ENCODE peak calls at places on chromosomes 6 and 20, in eight cellular contexts. F is right cardiac atrium, N is AG09309, X is hepatocyte, I is heart left ventricle, U is GM12878, L is tibial nerve, Z is HCT116. R is an unnamed sample.

GRCh38 chr6:13920584-13920983 is 4.2 kb upstream of the RNF182 start:
- DNase-seq in Z (no peak), F (no peak), I (no peak), L (no peak), X (no peak), N (no peak), U (no peak), R (no peak)

GRCh38 chr6:156825475-156825874 is 48.3 kb downstream of the ARID1B start:
- DNase-seq in I (no peak), Z (no peak), X (no peak), N (no peak), U (no peak), F (no peak), L (no peak), R (no peak)

GRCh38 chr6:134063121-134063965 is 10.9 kb upstream of the SLC2A12 start:
- DNase-seq in F (no peak), N (no peak), Z (no peak), I (no peak), X (no peak), L (no peak), U (no peak), R (no peak)

GRCh38 chr6:40733290-40733689 is 146.1 kb upstream of the LRFN2 start:
- DNase-seq in L (no peak), X (no peak), I (no peak), F (no peak), U (no peak), Z (no peak), N (no peak), R (peak)

GRCh38 chr6:13934721-13935120 is 10.0 kb downstream of the RNF182 start:
- DNase-seq in I (no peak), N (no peak), L (no peak), X (no peak), Z (no peak), F (no peak), U (no peak), R (no peak)

GRCh38 chr20:47496118-47496517 is 5.6 kb upstream of the NCOA3 start:
- DNase-seq in F (no peak), L (no peak), Z (no peak), X (no peak), N (no peak), U (no peak), I (no peak), R (no peak)

GRCh38 chr20:32281711-32282110 is 4.3 kb downstream of the KIF3B start:
- DNase-seq in I (no peak), L (no peak), Z (no peak), U (no peak), F (no peak), X (no peak), N (no peak), R (no peak)

GRCh38 chr6:153012856-153013255 is 10.3 kb upstream of the MTRF1L start:
- DNase-seq in X (no peak), Z (no peak), U (no peak), F (no peak), L (no peak), N (no peak), I (no peak), R (no peak)

GRCh38 chr6:29355603-29356002 is 13.1 kb downstream of the OR5V1 start:
- DNase-seq in N (no peak), U (no peak), L (no peak), I (no peak), F (no peak), X (no peak), Z (no peak), R (no peak)

GRCh38 chr6:102679844-102680243 is 1286.3 kb downstream of the GRIK2 start:
- DNase-seq in U (no peak), N (no peak), F (no peak), X (no peak), I (no peak), L (no peak), Z (no peak), R (no peak)

GRCh38 chr6:1346556-1347186 is 34.8 kb downstream of the FOXQ1 start:
- DNase-seq in Z (no peak), N (no peak), I (no peak), L (no peak), U (no peak), X (no peak), F (no peak), R (no peak)

GRCh38 chr6:2061880-2062279 is 183.5 kb downstream of the GMDS start:
- DNase-seq in N (no peak), Z (no peak), F (no peak), U (no peak), I (no peak), L (no peak), X (no peak), R (no peak)

GRCh38 chr6:113171882-113172281 is 685.3 kb upstream of the MARCKS start:
- DNase-seq in F (no peak), X (no peak), I (no peak), L (no peak), N (no peak), Z (no peak), U (no peak), R (no peak)

GRCh38 chr6:132648356-132648755 is 10.6 kb downstream of the TAAR1 start:
- DNase-seq in I (no peak), L (no peak), X (no peak), N (peak), Z (no peak), F (no peak), U (no peak), R (no peak)

GRCh38 chr6:137734005-137734874 is 132.8 kb upstream of the TNFAIP3 start:
- DNase-seq in I (no peak), L (no peak), Z (no peak), F (no peak), N (no peak), X (no peak), U (no peak), R (no peak)

GRCh38 chr20:20683922-20684321 is 28.5 kb downstream of the RALGAPA2 start:
- DNase-seq in L (no peak), Z (no peak), X (no peak), F (no peak), N (no peak), U (no peak), I (no peak), R (no peak)

GRCh38 chr6:111874030-111874425 is 776 bp upstream of the FYN start:
- DNase-seq in Z (no peak), I (no peak), U (no peak), N (no peak), F (peak), X (no peak), L (no peak), R (no peak)

GRCh38 chr6:119339941-119340456 is 9.6 kb downstream of the MAN1A1 start:
- DNase-seq in L (no peak), X (no peak), N (no peak), I (no peak), Z (no peak), F (no peak), U (no peak), R (no peak)

GRCh38 chr20:10557685-10558084 is 116.1 kb downstream of the JAG1 start:
- DNase-seq in U (no peak), N (no peak), I (no peak), F (no peak), Z (no peak), X (no peak), L (no peak), R (no peak)

GRCh38 chr20:19652591-19653026 is 105.4 kb upstream of the RIN2 start:
- DNase-seq in N (no peak), I (no peak), L (no peak), F (no peak), Z (no peak), X (no peak), U (peak), R (no peak)

GRCh38 chr20:2626853-2627541 is 25.4 kb upstream of the NOP56 start:
- DNase-seq in X (no peak), L (no peak), F (no peak), N (peak), Z (peak), I (no peak), U (no peak), R (no peak)

GRCh38 chr6:139679516-139680179 is 305.2 kb upstream of the CITED2 start:
- DNase-seq in U (no peak), I (no peak), Z (no peak), N (no peak), L (no peak), X (no peak), F (no peak), R (no peak)

GRCh38 chr6:84346372-84346771 is 118.9 kb upstream of the CEP162 start:
- DNase-seq in I (no peak), N (no peak), F (no peak), U (no peak), Z (no peak), X (no peak), L (no peak), R (no peak)

GRCh38 chr6:123575218-123575617 is 61.5 kb downstream of the TRDN start:
- DNase-seq in U (no peak), X (no peak), F (no peak), Z (no peak), L (no peak), N (no peak), I (no peak), R (no peak)

GRCh38 chr20:19056909-19057308 is 155.5 kb upstream of the SLC24A3 start:
- DNase-seq in I (no peak), F (no peak), Z (no peak), X (no peak), N (no peak), U (no peak), L (no peak), R (no peak)

GRCh38 chr6:143757346-143757832 is 79.6 kb downstream of the PHACTR2 start:
- DNase-seq in F (no peak), I (no peak), X (no peak), L (no peak), U (no peak), Z (no peak), N (no peak), R (no peak)

GRCh38 chr6:82875573-82876185 is 190.0 kb downstream of the UBE3D start:
- DNase-seq in N (peak), X (no peak), Z (peak), I (no peak), F (no peak), U (no peak), L (no peak), R (no peak)

GRCh38 chr6:65126667-65127066 is 580.4 kb downstream of the EYS start:
- DNase-seq in X (no peak), N (no peak), U (no peak), I (no peak), Z (no peak), L (no peak), F (no peak), R (no peak)

GRCh38 chr20:38081575-38081974 is 48.0 kb downstream of the RPRD1B start:
- DNase-seq in N (no peak), F (no peak), U (no peak), Z (no peak), I (no peak), L (no peak), X (no peak), R (no peak)

GRCh38 chr20:9919271-9920014 is 80.6 kb upstream of the PAK5 start:
- DNase-seq in Z (no peak), L (no peak), X (no peak), N (no peak), I (no peak), F (no peak), U (peak), R (no peak)

GRCh38 chr6:111709615-111710398 is 104.1 kb upstream of the TRAF3IP2 start:
- DNase-seq in L (peak), U (peak), Z (peak), X (peak), I (peak), N (peak), F (peak), R (peak)

GRCh38 chr20:58690351-58690750 is 2.2 kb upstream of the NPEPL1 start:
- DNase-seq in L (no peak), X (no peak), I (no peak), N (no peak), Z (no peak), F (no peak), U (no peak), R (peak)

GRCh38 chr6:43965628-43966373 is 161.5 kb downstream of the MRPL14 start:
- DNase-seq in F (no peak), X (no peak), I (no peak), L (no peak), N (no peak), Z (no peak), U (no peak), R (no peak)

GRCh38 chr20:32623667-32624157 is 38.6 kb upstream of the NOL4L start:
- DNase-seq in F (no peak), N (no peak), U (no peak), X (no peak), Z (no peak), L (no peak), I (no peak), R (no peak)

DNA sequence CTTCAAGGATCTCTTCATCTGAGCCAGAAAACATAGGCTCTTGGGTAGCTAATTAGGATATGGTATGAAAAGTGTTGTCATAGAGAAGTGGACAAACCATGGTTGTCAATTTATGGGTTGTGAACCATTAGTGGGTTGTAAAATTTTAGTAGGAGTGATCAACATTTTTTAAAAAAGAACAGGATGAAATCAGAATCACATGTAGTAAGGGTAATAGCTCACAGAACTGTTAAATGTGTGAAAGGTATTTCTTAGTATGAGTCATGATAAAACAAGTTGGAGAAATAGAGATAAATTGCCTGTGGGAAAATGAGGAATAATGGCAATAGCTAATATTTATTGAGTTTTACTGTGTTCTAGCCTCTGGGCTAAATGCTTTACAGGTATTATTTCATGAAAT is 113.4 kb downstream of the MAP3K4 start:
- DNase-seq in F (no peak), N (peak), L (no peak), Z (no peak), U (no peak), X (no peak), I (no peak), R (no peak)
- H3K4me3 ChIP-seq in F (no peak), N (no peak), L (no peak), Z (no peak), U (no peak), X (no peak), I (no peak), R (no peak)

GRCh38 chr6:6686748-6687601 is 98.5 kb downstream of the LY86 start:
- DNase-seq in Z (peak), L (peak), U (no peak), F (peak), I (peak), X (peak), N (no peak), R (peak)
- H3K4me3 ChIP-seq in Z (peak), L (no peak), U (no peak), F (peak), I (peak), X (no peak), N (no peak), R (peak)

GRCh38 chr6:35084511-35085203 is 56.5 kb downstream of the TCP11 start:
- DNase-seq in L (no peak), I (no peak), X (no peak), N (no peak), U (no peak), Z (no peak), F (no peak), R (no peak)

GRCh38 chr6:35082733-35083403 is 58.3 kb downstream of the TCP11 start:
- DNase-seq in N (no peak), L (no peak), Z (no peak), I (peak), F (no peak), X (no peak), U (no peak), R (no peak)

GRCh38 chr6:35085359-35086281 is 55.5 kb downstream of the TCP11 start:
- DNase-seq in X (no peak), I (no peak), Z (no peak), L (no peak), N (no peak), U (no peak), F (no peak), R (no peak)

GRCh38 chr6:35083507-35083906 is 57.6 kb downstream of the TCP11 start:
- DNase-seq in N (no peak), I (no peak), Z (no peak), F (no peak), L (no peak), U (no peak), X (no peak), R (no peak)

DNA sequence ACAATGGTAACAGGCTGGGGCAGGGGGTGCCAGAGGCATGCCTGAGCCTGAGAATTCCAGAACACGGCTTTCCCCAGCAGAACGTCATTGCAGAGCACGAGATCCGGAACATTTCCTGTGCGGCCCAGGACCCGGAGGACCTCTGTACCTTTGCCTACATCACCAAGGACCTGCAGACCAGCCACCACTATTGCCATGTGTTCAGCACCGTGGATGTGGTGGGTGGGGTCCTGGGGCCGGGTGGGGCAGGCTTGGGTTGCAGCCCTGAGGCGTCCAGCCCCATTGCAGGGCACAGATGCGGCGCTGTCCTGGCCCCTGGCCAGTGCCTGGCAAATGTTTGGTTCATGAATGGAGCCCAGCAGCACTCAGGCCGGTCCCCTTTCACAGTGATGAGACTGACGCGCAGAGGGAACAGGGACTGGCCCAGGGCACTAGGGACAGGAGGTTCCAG is 57.1 kb downstream of the TCP11 start:
- DNase-seq in X (no peak), I (no peak), Z (no peak), U (no peak), F (no peak), N (no peak), L (no peak), R (no peak)
- H3K4me3 ChIP-seq in X (no peak), I (no peak), Z (no peak), U (no peak), F (no peak), N (no peak), L (no peak), R (no peak)

GRCh38 chr20:55678126-55678525 is 327.2 kb downstream of the CBLN4 start:
- DNase-seq in X (peak), I (no peak), Z (no peak), N (no peak), U (no peak), F (no peak), L (no peak), R (no peak)
- H3K4me3 ChIP-seq in X (no peak), I (no peak), Z (no peak), N (no peak), U (no peak), F (no peak), L (no peak), R (no peak)

GRCh38 chr20:48535556-48535955 is 292.2 kb downstream of the PREX1 start:
- DNase-seq in L (no peak), Z (no peak), U (no peak), I (no peak), N (no peak), X (no peak), F (no peak), R (no peak)
- H3K4me3 ChIP-seq in L (no peak), Z (no peak), U (no peak), I (no peak), N (no peak), X (no peak), F (no peak), R (no peak)

DNA sequence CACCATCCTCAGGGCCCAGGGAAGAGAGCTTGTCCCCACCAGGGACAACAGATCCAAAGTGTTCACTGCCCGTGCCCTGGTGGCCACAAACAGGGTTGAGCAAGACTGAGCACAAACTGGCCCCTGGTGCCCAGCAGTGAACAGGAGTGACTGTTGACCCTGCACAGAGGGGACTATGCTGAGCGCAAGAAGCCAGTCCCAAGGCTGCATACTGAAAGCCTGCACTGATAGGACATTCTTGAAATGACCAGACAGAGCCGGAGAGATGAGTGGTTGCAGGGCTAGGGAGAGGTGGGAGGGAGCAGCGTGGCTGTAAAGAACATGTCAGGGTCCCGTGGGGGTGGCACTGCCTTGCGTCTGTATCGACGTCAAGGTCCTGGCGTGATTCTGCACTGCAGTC is 2.9 kb upstream of the FNDC11 start:
- DNase-seq in F (no peak), Z (no peak), I (no peak), L (no peak), N (no peak), X (no peak), U (no peak), R (no peak)
- H3K4me3 ChIP-seq in F (no peak), Z (no peak), I (no peak), L (no peak), N (no peak), X (no peak), U (no peak), R (no peak)

GRCh38 chr20:63216041-63216848 is at the start of gene YTHDF1:
- DNase-seq in X (peak), Z (peak), F (peak), N (peak), L (peak), U (peak), I (peak), R (peak)
- H3K4me3 ChIP-seq in X (peak), Z (peak), F (peak), N (peak), L (peak), U (peak), I (peak), R (peak)

GRCh38 chr6:35018746-35019145 is 122.4 kb downstream of the TCP11 start:
- DNase-seq in L (no peak), N (no peak), F (no peak), U (no peak), I (no peak), Z (no peak), X (no peak), R (no peak)
- H3K4me3 ChIP-seq in L (peak), N (no peak), F (peak), U (no peak), I (peak), Z (no peak), X (no peak), R (no peak)

GRCh38 chr6:16719488-16719887 is 41.8 kb downstream of the ATXN1 start:
- DNase-seq in Z (no peak), X (no peak), N (no peak), U (no peak), F (no peak), I (no peak), L (no peak), R (no peak)
- H3K4me3 ChIP-seq in Z (no peak), X (no peak), N (no peak), U (no peak), F (no peak), I (no peak), L (no peak), R (no peak)

DNA sequence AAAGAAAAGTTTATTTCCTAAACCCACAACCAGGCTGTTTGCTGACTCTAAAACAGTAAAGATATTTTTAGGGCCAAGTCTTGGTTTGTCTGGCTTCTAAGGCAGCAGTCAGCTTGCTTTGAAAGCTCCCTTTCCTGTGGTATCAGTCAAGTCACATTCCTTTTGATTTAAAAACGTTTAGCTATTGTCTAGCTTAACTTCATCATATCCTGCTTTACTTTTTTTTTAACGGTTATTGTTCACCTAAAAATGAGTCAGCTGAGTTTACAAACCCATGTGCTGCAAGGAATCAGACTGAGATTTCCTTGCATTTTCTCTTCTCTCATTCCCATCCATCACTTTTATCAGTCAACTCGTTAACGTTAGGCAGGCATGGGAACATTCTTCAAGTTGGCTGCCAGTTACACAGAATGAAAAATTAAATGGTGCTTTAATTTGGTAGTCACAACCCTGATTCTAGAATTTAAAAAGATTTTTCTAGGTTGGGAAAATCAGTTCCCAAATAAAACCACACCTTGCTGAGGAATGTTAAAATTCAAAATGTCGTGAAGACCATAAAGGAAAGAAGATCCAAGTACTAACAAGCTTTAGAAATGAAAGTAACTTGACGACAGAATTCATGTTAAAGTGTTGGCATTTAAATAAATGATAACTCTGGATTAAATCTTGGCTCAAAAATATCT is 45.9 kb downstream of the ELOVL5 start:
- DNase-seq in X (no peak), I (no peak), Z (no peak), U (no peak), F (no peak), N (peak), L (no peak), R (no peak)
- H3K4me3 ChIP-seq in X (no peak), I (peak), Z (no peak), U (no peak), F (no peak), N (peak), L (no peak), R (no peak)